ENCODE peak calls at places on chromosomes 11 and 22, in five cellular contexts. M is MG63; N is T-helper 22 cell; X is astrocyte; K is activated CD4-positive, alpha-beta T cell treated with anti-CD3 and anti-CD28 coated beads, Interleukin-2, amount 50 U/mL, for 48 hours. S is an unnamed sample.

GRCh38 chr11:131478341-131478740 is 107.9 kb downstream of the NTM start:
- DNase-seq in M (no peak), N (no peak), X (no peak), K (no peak), S (no peak)

GRCh38 chr11:65112551-65113360 is 1.1 kb downstream of the TM7SF2 start:
- DNase-seq in M (no peak), N (peak; percentile 49), X (no peak), K (peak; percentile 76), S (peak; percentile 55)

GRCh38 chr11:24233041-24233440 is 263.8 kb upstream of the LUZP2 start:
- DNase-seq in M (no peak), N (no peak), X (peak; percentile 35), K (no peak), S (no peak)

GRCh38 chr22:22103078-22103593 is 120.5 kb upstream of the TOP3B start:
- DNase-seq in M (no peak), N (no peak), X (no peak), K (peak; percentile 14), S (no peak)

GRCh38 chr11:2498750-2499149 is 53.9 kb downstream of the KCNQ1 start:
- DNase-seq in M (no peak), N (no peak), X (no peak), K (no peak), S (no peak)

GRCh38 chr11:123302751-123303195 is 107.7 kb upstream of the CLMP start:
- DNase-seq in M (no peak), N (no peak), X (peak; percentile 48), K (peak; percentile 34), S (no peak)

GRCh38 chr11:2709429-2709828 is 9.6 kb upstream of the KCNQ1OT1 start:
- DNase-seq in M (no peak), N (no peak), X (no peak), K (no peak), S (no peak)

GRCh38 chr11:69135420-69136363 is 20.0 kb upstream of the SMIM38 start:
- DNase-seq in M (no peak), N (no peak), X (no peak), K (no peak), S (no peak)

GRCh38 chr11:9601041-9601875 is 27.8 kb downstream of the WEE1 start:
- DNase-seq in M (no peak), N (peak; percentile 35), X (no peak), K (peak; percentile 66), S (no peak)

GRCh38 chr11:59574467-59574866 is 41.1 kb downstream of the OSBP start:
- DNase-seq in M (no peak), N (no peak), X (peak; percentile 23), K (no peak), S (no peak)

GRCh38 chr22:23750374-23750743 is 553 bp downstream of the ZNF70 start:
- DNase-seq in M (no peak), N (no peak), X (no peak), K (no peak), S (no peak)

GRCh38 chr11:34651551-34651950 is 30.7 kb downstream of the EHF start:
- DNase-seq in M (no peak), N (no peak), X (no peak), K (no peak), S (no peak)

GRCh38 chr22:44685384-44686056 is 16.5 kb upstream of the PRR5 start:
- DNase-seq in M (no peak), N (peak; percentile 65), X (peak; percentile 51), K (peak; percentile 86), S (peak; percentile 58)

S was measured in effector CD8-positive, alpha-beta T cell.